ENCODE peak calls at places on chromosomes 2 and 18, in five cellular contexts. One of them, this sample, is unnamed.

GRCh38 chr2:239169311-239170048 is 231.3 kb downstream of the HDAC4 start:
- DNase-seq in K562: no peak
- DNase-seq in GM12878: no peak
- DNase-seq in HepG2: no peak
- DNase-seq in A549: no peak
- DNase-seq in this sample: no peak

GRCh38 chr18:79804130-79804772 is 6.5 kb downstream of the KCNG2 start:
- DNase-seq in GM12878: no peak
- DNase-seq in A549: no peak
- DNase-seq in K562: no peak
- DNase-seq in HepG2: no peak
- DNase-seq in this sample: no peak

GRCh38 chr2:128285329-128285931 is 33.2 kb downstream of the HS6ST1 start:
- DNase-seq in K562: no peak
- DNase-seq in A549: no peak
- DNase-seq in GM12878: no peak
- DNase-seq in HepG2: no peak
- DNase-seq in this sample: no peak

GRCh38 chr2:148527488-148528340 is 116.8 kb upstream of the EPC2 start:
- DNase-seq in K562: no peak
- DNase-seq in GM12878: no peak
- DNase-seq in A549: no peak
- DNase-seq in HepG2: no peak
- DNase-seq in this sample: no peak

GRCh38 chr2:120758181-120759048 is 22.7 kb downstream of the GLI2 start:
- DNase-seq in HepG2: no peak
- DNase-seq in K562: no peak
- DNase-seq in GM12878: no peak
- DNase-seq in A549: no peak
- DNase-seq in this sample: peak

GRCh38 chr2:16161085-16161565 is 220.8 kb downstream of the MYCN start:
- DNase-seq in GM12878: no peak
- DNase-seq in K562: no peak
- DNase-seq in HepG2: no peak
- DNase-seq in A549: no peak
- DNase-seq in this sample: no peak

GRCh38 chr2:86223682-86224560 is 24.7 kb downstream of the MRPL35 start:
- DNase-seq in K562: no peak
- DNase-seq in HepG2: no peak
- DNase-seq in GM12878: no peak
- DNase-seq in A549: no peak
- DNase-seq in this sample: no peak

GRCh38 chr2:240429872-240430491 is 5.5 kb upstream of the GPC1 start:
- DNase-seq in A549: no peak
- DNase-seq in GM12878: no peak
- DNase-seq in HepG2: peak
- DNase-seq in K562: no peak
- DNase-seq in this sample: no peak

GRCh38 chr18:51537487-51537886 is 340.0 kb upstream of the MEX3C start:
- DNase-seq in HepG2: no peak
- DNase-seq in GM12878: peak
- DNase-seq in A549: peak
- DNase-seq in K562: no peak
- DNase-seq in this sample: peak

GRCh38 chr18:48962857-48963554 is 12.2 kb upstream of the SMAD7 start:
- DNase-seq in A549: no peak
- DNase-seq in HepG2: no peak
- DNase-seq in K562: no peak
- DNase-seq in GM12878: no peak
- DNase-seq in this sample: no peak

GRCh38 chr18:715626-716025 is 3.2 kb upstream of the ENOSF1 start:
- DNase-seq in A549: no peak
- DNase-seq in HepG2: no peak
- DNase-seq in K562: no peak
- DNase-seq in GM12878: no peak
- DNase-seq in this sample: no peak

GRCh38 chr2:163919717-163920116 is 183.9 kb upstream of the FIGN start:
- DNase-seq in HepG2: no peak
- DNase-seq in K562: no peak
- DNase-seq in A549: no peak
- DNase-seq in GM12878: no peak
- DNase-seq in this sample: no peak

GRCh38 chr2:75098856-75099255 is 100.5 kb downstream of the TACR1 start:
- DNase-seq in A549: peak
- DNase-seq in HepG2: peak
- DNase-seq in K562: no peak
- DNase-seq in GM12878: no peak
- DNase-seq in this sample: peak

DNA sequence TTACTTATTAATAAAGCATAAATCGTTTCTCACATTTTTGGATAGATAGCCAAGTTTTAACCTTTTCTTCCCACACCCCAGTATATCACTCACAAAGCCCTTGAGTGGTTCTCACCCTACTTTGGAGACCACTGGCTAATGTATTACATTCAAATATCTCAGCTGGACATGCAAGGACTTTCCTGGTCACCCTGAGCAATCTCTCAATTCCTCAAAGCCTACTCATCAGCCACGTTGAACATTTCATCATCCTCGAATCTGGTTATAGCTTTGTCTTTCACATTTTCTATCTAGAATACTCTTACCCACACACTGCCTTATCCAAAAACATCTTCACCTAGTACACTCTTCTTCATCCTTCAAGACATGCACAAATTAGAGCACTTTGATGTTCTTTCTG is 71.1 kb upstream of the MAPRE2 start:
- DNase-seq in GM12878: no peak
- DNase-seq in K562: no peak
- DNase-seq in HepG2: no peak
- DNase-seq in A549: no peak
- DNase-seq in this sample: no peak
- TF ChIP-seq CTCF in GM12878: no peak
- TF ChIP-seq CTCF in K562: no peak
- TF ChIP-seq CTCF in HepG2: no peak
- TF ChIP-seq CTCF in A549: no peak
- TF ChIP-seq CTCF in this sample: no peak

GRCh38 chr2:20602803-20603202 is 48.1 kb downstream of the HS1BP3 start:
- DNase-seq in K562: no peak
- DNase-seq in HepG2: no peak
- DNase-seq in A549: no peak
- DNase-seq in GM12878: no peak
- DNase-seq in this sample: no peak

GRCh38 chr2:20604401-20604911 is 46.4 kb downstream of the HS1BP3 start:
- DNase-seq in GM12878: no peak
- DNase-seq in A549: no peak
- DNase-seq in K562: no peak
- DNase-seq in HepG2: no peak
- DNase-seq in this sample: no peak

GRCh38 chr2:20603791-20604190 is 47.1 kb downstream of the HS1BP3 start:
- DNase-seq in K562: no peak
- DNase-seq in HepG2: no peak
- DNase-seq in GM12878: no peak
- DNase-seq in A549: no peak
- DNase-seq in this sample: no peak

GRCh38 chr2:20606198-20606597 is 44.7 kb downstream of the HS1BP3 start:
- DNase-seq in A549: no peak
- DNase-seq in K562: no peak
- DNase-seq in GM12878: no peak
- DNase-seq in HepG2: no peak
- DNase-seq in this sample: no peak

GRCh38 chr2:20604957-20605381 is 45.9 kb downstream of the HS1BP3 start:
- DNase-seq in HepG2: no peak
- DNase-seq in K562: no peak
- DNase-seq in A549: no peak
- DNase-seq in GM12878: no peak
- DNase-seq in this sample: no peak
- TF ChIP-seq JUNB in HepG2: no peak
- TF ChIP-seq JUNB in K562: no peak
- TF ChIP-seq JUNB in A549: no peak
- TF ChIP-seq JUNB in GM12878: no peak
- TF ChIP-seq JUNB in this sample: no peak

GRCh38 chr2:84779781-84780180 is 101.1 kb downstream of the TRABD2A start:
- DNase-seq in A549: no peak
- DNase-seq in GM12878: no peak
- DNase-seq in K562: no peak
- DNase-seq in HepG2: no peak
- DNase-seq in this sample: no peak
- H3K27ac ChIP-seq in A549: no peak
- H3K27ac ChIP-seq in GM12878: no peak
- H3K27ac ChIP-seq in K562: no peak
- H3K27ac ChIP-seq in HepG2: no peak
- H3K27ac ChIP-seq in this sample: no peak

GRCh38 chr2:235421618-235422017 is 72.2 kb upstream of the AGAP1 start:
- DNase-seq in GM12878: no peak
- DNase-seq in K562: no peak
- DNase-seq in HepG2: no peak
- DNase-seq in A549: no peak
- DNase-seq in this sample: no peak
- TF ChIP-seq CTCF in GM12878: no peak
- TF ChIP-seq CTCF in K562: no peak
- TF ChIP-seq CTCF in HepG2: no peak
- TF ChIP-seq CTCF in A549: no peak
- TF ChIP-seq CTCF in this sample: no peak

GRCh38 chr2:126788652-126789051 is 110.0 kb upstream of the TEX51 start:
- DNase-seq in K562: no peak
- DNase-seq in GM12878: no peak
- DNase-seq in A549: no peak
- DNase-seq in HepG2: no peak
- DNase-seq in this sample: no peak
- TF ChIP-seq JUNB in K562: no peak
- TF ChIP-seq JUNB in GM12878: no peak
- TF ChIP-seq JUNB in A549: no peak
- TF ChIP-seq JUNB in HepG2: no peak
- TF ChIP-seq JUNB in this sample: no peak

This sample was measured in GM23338.